ENCODE peak calls at places on chromosomes 7 and 10, in five cellular contexts. One of them, this sample, is unnamed.
A peak's percentile ranks its signal among the peaks of the same experiment; 100 is the strongest.

GRCh38 chr7:74405191-74405898 is 48.4 kb upstream of the GTF2IRD1 start:
- DNase-seq in K562: peak; percentile 90
- DNase-seq in heart right ventricle: no peak
- DNase-seq in HCT116: no peak
- DNase-seq in fibroblast of lung: no peak
- DNase-seq in this sample: peak; percentile 52

GRCh38 chr10:43254199-43254730 is 12.6 kb downstream of the RASGEF1A start:
- DNase-seq in fibroblast of lung: no peak
- DNase-seq in heart right ventricle: peak; percentile 3
- DNase-seq in K562: no peak
- DNase-seq in HCT116: no peak
- DNase-seq in this sample: no peak

GRCh38 chr7:33861947-33862346 is 43.4 kb upstream of the BMPER start:
- DNase-seq in fibroblast of lung: no peak
- DNase-seq in K562: no peak
- DNase-seq in HCT116: no peak
- DNase-seq in heart right ventricle: no peak
- DNase-seq in this sample: no peak

GRCh38 chr10:4353964-4354363 is 472.0 kb upstream of the AKR1E2 start:
- DNase-seq in fibroblast of lung: peak; percentile 57
- DNase-seq in heart right ventricle: no peak
- DNase-seq in K562: no peak
- DNase-seq in HCT116: peak; percentile 26
- DNase-seq in this sample: no peak

GRCh38 chr7:130888017-130888371 is 154.0 kb upstream of the KLF14 start:
- DNase-seq in heart right ventricle: no peak
- DNase-seq in fibroblast of lung: no peak
- DNase-seq in HCT116: no peak
- DNase-seq in K562: peak; percentile 63
- DNase-seq in this sample: no peak

GRCh38 chr10:17880596-17880995 is 71.1 kb upstream of the SLC39A12 start:
- DNase-seq in HCT116: no peak
- DNase-seq in K562: no peak
- DNase-seq in heart right ventricle: no peak
- DNase-seq in fibroblast of lung: no peak
- DNase-seq in this sample: no peak

GRCh38 chr10:97887399-97887798 is 37.8 kb downstream of the GOLGA7B start:
- DNase-seq in HCT116: no peak
- DNase-seq in fibroblast of lung: no peak
- DNase-seq in heart right ventricle: no peak
- DNase-seq in K562: peak; percentile 36
- DNase-seq in this sample: no peak

GRCh38 chr10:124744047-124744687 is at the start of gene FAM53B:
- DNase-seq in heart right ventricle: peak; percentile 81
- DNase-seq in K562: peak; percentile 82
- DNase-seq in HCT116: peak; percentile 56
- DNase-seq in fibroblast of lung: peak; percentile 78
- DNase-seq in this sample: no peak

GRCh38 chr7:157682946-157683239 is 346.1 kb downstream of the DNAJB6 start:
- DNase-seq in K562: no peak
- DNase-seq in HCT116: no peak
- DNase-seq in heart right ventricle: no peak
- DNase-seq in fibroblast of lung: no peak
- DNase-seq in this sample: no peak

GRCh38 chr10:78599122-78599853 is 469.5 kb upstream of the ZMIZ1 start:
- DNase-seq in heart right ventricle: no peak
- DNase-seq in fibroblast of lung: no peak
- DNase-seq in HCT116: no peak
- DNase-seq in K562: no peak
- DNase-seq in this sample: no peak

GRCh38 chr7:134288265-134288664 is 28.5 kb downstream of the SLC35B4 start:
- DNase-seq in heart right ventricle: no peak
- DNase-seq in K562: no peak
- DNase-seq in fibroblast of lung: no peak
- DNase-seq in HCT116: no peak
- DNase-seq in this sample: no peak

GRCh38 chr7:45130910-45131309 is 19.4 kb upstream of the TBRG4 start:
- DNase-seq in heart right ventricle: no peak
- DNase-seq in fibroblast of lung: no peak
- DNase-seq in HCT116: no peak
- DNase-seq in K562: no peak
- DNase-seq in this sample: no peak

GRCh38 chr10:124060148-124060720 is 33.2 kb downstream of the CHST15 start:
- DNase-seq in heart right ventricle: no peak
- DNase-seq in fibroblast of lung: no peak
- DNase-seq in HCT116: no peak
- DNase-seq in K562: no peak
- DNase-seq in this sample: no peak

GRCh38 chr10:44761076-44761475 is 150.1 kb upstream of the TMEM72 start:
- DNase-seq in heart right ventricle: no peak
- DNase-seq in fibroblast of lung: no peak
- DNase-seq in HCT116: no peak
- DNase-seq in K562: no peak
- DNase-seq in this sample: no peak

GRCh38 chr7:43071604-43072003 is 40.8 kb upstream of the HECW1 start:
- DNase-seq in HCT116: peak; percentile 12
- DNase-seq in fibroblast of lung: peak; percentile 15
- DNase-seq in heart right ventricle: no peak
- DNase-seq in K562: peak; percentile 20
- DNase-seq in this sample: peak; percentile 73

GRCh38 chr7:155798673-155799439 is 13.4 kb downstream of the SHH start:
- DNase-seq in heart right ventricle: no peak
- DNase-seq in fibroblast of lung: no peak
- DNase-seq in K562: no peak
- DNase-seq in HCT116: no peak
- DNase-seq in this sample: no peak

GRCh38 chr7:37494940-37495339 is 46.3 kb upstream of the ELMO1 start:
- DNase-seq in heart right ventricle: no peak
- DNase-seq in K562: no peak
- DNase-seq in fibroblast of lung: no peak
- DNase-seq in HCT116: no peak
- DNase-seq in this sample: no peak

GRCh38 chr7:80548790-80549530 is 37.1 kb upstream of the GNAT3 start:
- DNase-seq in HCT116: no peak
- DNase-seq in fibroblast of lung: no peak
- DNase-seq in K562: no peak
- DNase-seq in heart right ventricle: no peak
- DNase-seq in this sample: no peak

GRCh38 chr10:77836299-77836820 is 90.2 kb downstream of the DLG5 start:
- DNase-seq in heart right ventricle: peak; percentile 72
- DNase-seq in fibroblast of lung: peak; percentile 10
- DNase-seq in HCT116: no peak
- DNase-seq in K562: peak; percentile 94
- DNase-seq in this sample: no peak

GRCh38 chr10:86217386-86218080 is 149.1 kb downstream of the GRID1 start:
- DNase-seq in heart right ventricle: no peak
- DNase-seq in HCT116: no peak
- DNase-seq in fibroblast of lung: no peak
- DNase-seq in K562: no peak
- DNase-seq in this sample: no peak

GRCh38 chr10:86215021-86215420 is 151.6 kb downstream of the GRID1 start:
- DNase-seq in K562: no peak
- DNase-seq in fibroblast of lung: no peak
- DNase-seq in heart right ventricle: no peak
- DNase-seq in HCT116: no peak
- DNase-seq in this sample: no peak

GRCh38 chr10:86216886-86217285 is 149.7 kb downstream of the GRID1 start:
- DNase-seq in heart right ventricle: no peak
- DNase-seq in K562: no peak
- DNase-seq in fibroblast of lung: no peak
- DNase-seq in HCT116: no peak
- DNase-seq in this sample: no peak

GRCh38 chr10:86218160-86218559 is 148.4 kb downstream of the GRID1 start:
- DNase-seq in HCT116: no peak
- DNase-seq in fibroblast of lung: no peak
- DNase-seq in heart right ventricle: no peak
- DNase-seq in K562: no peak
- DNase-seq in this sample: no peak

DNA sequence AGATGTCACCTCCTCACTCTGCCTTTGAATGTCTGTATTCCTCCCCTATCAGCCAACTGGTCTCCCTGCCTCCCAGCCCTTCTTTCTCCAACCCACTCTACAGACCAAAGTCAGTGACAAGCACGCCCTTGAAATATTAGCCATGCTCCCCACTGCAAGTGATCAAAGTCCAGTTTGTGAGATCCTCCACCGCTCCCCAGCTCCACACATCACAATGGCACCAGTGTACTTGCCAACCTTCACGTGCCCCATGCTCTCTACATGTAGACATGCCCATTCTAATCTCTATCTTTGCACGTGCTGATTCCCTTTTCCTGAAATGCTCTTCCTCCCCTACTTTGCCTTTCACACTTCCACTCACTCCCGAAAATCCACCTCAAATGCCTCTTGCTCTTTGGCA is 150.9 kb downstream of the GRID1 start:
- DNase-seq in fibroblast of lung: no peak
- DNase-seq in HCT116: no peak
- DNase-seq in heart right ventricle: no peak
- DNase-seq in K562: no peak
- DNase-seq in this sample: no peak
- H3K4me3 ChIP-seq in fibroblast of lung: no peak overlapping the region
- H3K4me3 ChIP-seq in HCT116: no peak overlapping the region
- H3K4me3 ChIP-seq in heart right ventricle: no peak overlapping the region
- H3K4me3 ChIP-seq in K562: no peak overlapping the region
- H3K4me3 ChIP-seq in this sample: no peak overlapping the region

DNA sequence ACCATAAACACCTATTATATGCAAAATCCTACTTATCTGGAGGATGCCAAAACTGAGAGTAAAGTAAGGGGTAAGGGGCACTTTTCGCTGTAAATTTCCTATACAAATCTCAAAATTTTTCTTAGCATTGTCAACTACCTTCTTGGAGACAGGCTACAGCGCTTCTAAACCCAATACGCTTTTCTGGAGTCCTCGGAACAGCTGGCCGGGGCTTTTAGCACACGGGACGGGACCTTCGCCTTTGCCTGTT is 10.4 kb downstream of the TWIST1 start:
- DNase-seq in fibroblast of lung: no peak
- DNase-seq in K562: no peak
- DNase-seq in heart right ventricle: no peak
- DNase-seq in HCT116: no peak
- DNase-seq in this sample: no peak
- H3K27ac ChIP-seq in fibroblast of lung: no peak overlapping the region
- H3K27ac ChIP-seq in K562: no peak overlapping the region
- H3K27ac ChIP-seq in heart right ventricle: no peak overlapping the region
- H3K27ac ChIP-seq in HCT116: no peak overlapping the region
- H3K27ac ChIP-seq in this sample: no peak overlapping the region

GRCh38 chr10:33332183-33333031 is 2.1 kb downstream of the NRP1 start:
- DNase-seq in HCT116: no peak
- DNase-seq in K562: no peak
- DNase-seq in fibroblast of lung: peak; percentile 87
- DNase-seq in heart right ventricle: no peak
- DNase-seq in this sample: no peak
- H3K4me1 ChIP-seq in HCT116: peaks cover 2% of the 10 kb centered on the region
- H3K4me1 ChIP-seq in K562: peaks cover 11% of the 10 kb centered on the region
- H3K4me1 ChIP-seq in fibroblast of lung: peaks cover under 1% of the 10 kb centered on the region
- H3K4me1 ChIP-seq in heart right ventricle: peaks cover 43% of the 10 kb centered on the region
- H3K4me1 ChIP-seq in this sample: no peaks in the 10 kb centered on the region

DNA sequence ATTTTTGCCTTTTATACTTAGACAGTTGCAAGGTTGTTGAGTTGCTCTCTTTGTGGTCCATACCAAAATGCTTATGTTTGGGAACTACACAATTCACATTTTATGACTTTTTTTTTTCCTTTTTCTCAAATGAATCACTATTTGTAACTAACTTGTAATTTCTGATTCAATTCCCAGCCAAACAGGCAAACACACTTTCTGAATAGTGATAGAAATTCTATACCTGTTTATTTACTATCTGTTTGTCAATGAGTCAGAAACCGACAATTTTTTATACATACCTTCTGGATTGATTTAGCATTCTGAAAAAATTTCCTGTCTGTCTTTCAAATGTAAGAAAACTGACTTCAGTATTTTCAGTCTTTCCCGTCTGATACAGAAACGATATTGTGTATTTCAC is 69.1 kb downstream of the MBL2 start:
- DNase-seq in heart right ventricle: no peak
- DNase-seq in HCT116: no peak
- DNase-seq in K562: no peak
- DNase-seq in fibroblast of lung: no peak
- DNase-seq in this sample: no peak
- H3K4me3 ChIP-seq in heart right ventricle: no peak overlapping the region
- H3K4me3 ChIP-seq in HCT116: no peak overlapping the region
- H3K4me3 ChIP-seq in K562: no peak overlapping the region
- H3K4me3 ChIP-seq in fibroblast of lung: no peak overlapping the region
- H3K4me3 ChIP-seq in this sample: no peak overlapping the region

GRCh38 chr10:118840776-118841468 is 86.2 kb upstream of the CACUL1 start:
- DNase-seq in heart right ventricle: no peak
- DNase-seq in K562: no peak
- DNase-seq in HCT116: no peak
- DNase-seq in fibroblast of lung: no peak
- DNase-seq in this sample: no peak
- H3K27ac ChIP-seq in heart right ventricle: no peak overlapping the region
- H3K27ac ChIP-seq in K562: no peak overlapping the region
- H3K27ac ChIP-seq in HCT116: peak overlapping the region; percentile 42
- H3K27ac ChIP-seq in fibroblast of lung: no peak overlapping the region
- H3K27ac ChIP-seq in this sample: no peak overlapping the region

DNA sequence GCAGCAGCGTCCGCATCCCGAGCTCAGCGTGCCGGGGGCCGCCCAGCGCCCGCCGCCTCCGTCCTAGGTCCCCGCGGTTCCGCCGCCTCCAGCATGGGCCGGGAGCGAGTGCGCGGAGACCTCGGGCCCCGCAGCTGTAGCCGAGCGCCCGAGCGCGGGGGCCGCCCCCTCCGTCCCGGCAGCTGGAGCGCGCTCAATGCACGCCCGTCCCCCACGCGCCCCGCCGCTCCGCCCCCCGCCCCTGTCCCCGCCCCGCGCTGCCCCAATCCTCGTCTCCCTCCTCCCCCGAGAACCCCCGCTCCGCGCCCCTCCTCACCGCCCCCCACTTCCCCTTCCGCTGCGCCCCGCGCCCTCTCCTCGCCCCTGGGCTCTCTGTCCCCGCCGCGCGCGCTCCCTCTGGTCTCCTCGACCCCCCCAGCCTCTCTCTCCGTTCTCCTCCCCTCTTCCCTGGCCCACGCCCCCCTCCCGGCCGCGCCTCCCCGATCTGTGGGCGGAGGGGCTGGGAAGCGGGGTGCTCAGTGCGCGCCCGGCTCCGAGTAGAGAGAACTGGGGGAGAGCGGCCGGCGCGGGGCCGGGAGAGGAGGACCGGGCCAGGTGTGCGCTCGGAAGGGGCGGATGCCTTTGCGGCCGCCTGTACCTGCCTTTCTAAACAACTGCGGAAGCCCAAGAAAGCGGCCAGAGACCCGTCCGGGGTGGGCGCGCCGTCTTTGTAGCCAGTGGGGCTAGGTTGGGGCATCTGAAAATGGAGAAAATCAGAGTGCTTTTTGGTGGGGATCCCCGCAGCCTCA is at the start of gene VIPR2:
- DNase-seq in heart right ventricle: no peak
- DNase-seq in HCT116: no peak
- DNase-seq in fibroblast of lung: no peak
- DNase-seq in K562: no peak
- DNase-seq in this sample: no peak
- H3K4me1 ChIP-seq in heart right ventricle: peaks cover 33% of the 10 kb centered on the region
- H3K4me1 ChIP-seq in HCT116: no peaks in the 10 kb centered on the region
- H3K4me1 ChIP-seq in fibroblast of lung: no peaks in the 10 kb centered on the region
- H3K4me1 ChIP-seq in K562: peaks cover 6% of the 10 kb centered on the region
- H3K4me1 ChIP-seq in this sample: peaks cover 7% of the 10 kb centered on the region

This sample was measured in iPS DF 6.9.